ENCODE peak calls at places on chromosomes 6 and 20, in five cellular contexts. M is body of pancreas, X is H9, Q is MM.1S, J is gastrocnemius medialis. F is an unnamed sample. For H3K4me1 and H3K27me3, the result is how much of the 10 kb centered on the place peaks cover.

GRCh38 chr20:23231561-23232218 is 118.9 kb upstream of the NXT1 start:
- DNase-seq in M (no peak), X (no peak), J (no peak), Q (no peak), F (no peak)

GRCh38 chr6:122400121-122400450 is 634 bp downstream of the HSF2 start:
- DNase-seq in Q (no peak), J (no peak), X (no peak), M (no peak), F (no peak)

GRCh38 chr6:152635949-152636674 is 1.1 kb downstream of the SYNE1 start:
- DNase-seq in J (no peak), M (no peak), X (peak), Q (no peak), F (no peak)

GRCh38 chr6:75204959-75205775 is 686 bp downstream of the COL12A1 start:
- DNase-seq in J (no peak), Q (peak), X (peak), M (no peak), F (no peak)

GRCh38 chr20:25009218-25010145 is 16.9 kb upstream of the APMAP start:
- DNase-seq in J (no peak), X (no peak), M (peak), Q (no peak), F (no peak)

GRCh38 chr6:11653028-11653583 is 115.6 kb downstream of the TMEM170B start:
- DNase-seq in Q (no peak), X (no peak), M (no peak), J (no peak), F (peak)

GRCh38 chr6:142510217-142510616 is 208.4 kb downstream of the ADGRG6 start:
- DNase-seq in Q (no peak), M (no peak), X (no peak), J (no peak), F (no peak)

GRCh38 chr20:20829694-20830093 is 117.2 kb upstream of the RALGAPA2 start:
- DNase-seq in X (no peak), J (no peak), Q (no peak), M (no peak), F (no peak)

GRCh38 chr20:64232794-64233193 is 22.8 kb upstream of the PCMTD2 start:
- DNase-seq in Q (no peak), M (no peak), J (no peak), X (no peak), F (no peak)

GRCh38 chr20:21453676-21454075 is 56.4 kb upstream of the NKX2-4 start:
- DNase-seq in Q (no peak), J (no peak), X (no peak), M (no peak), F (no peak)

GRCh38 chr6:121951918-121952379 is 447.5 kb upstream of the HSF2 start:
- DNase-seq in X (no peak), M (no peak), J (no peak), Q (no peak), F (no peak)

GRCh38 chr6:26576929-26577719 is 19.6 kb upstream of the ABT1 start:
- DNase-seq in X (peak), J (no peak), M (no peak), Q (no peak), F (peak)

GRCh38 chr20:40414843-40415615 is 274.0 kb downstream of the MAFB start:
- DNase-seq in X (no peak), Q (no peak), J (no peak), M (no peak), F (no peak)

GRCh38 chr6:160139420-160139851 is 17.8 kb downstream of the SLC22A1 start:
- DNase-seq in Q (no peak), X (no peak), M (no peak), J (no peak), F (no peak)

GRCh38 chr6:137496392-137496767 is 2.2 kb upstream of the OLIG3 start:
- DNase-seq in M (no peak), Q (no peak), J (no peak), X (peak), F (no peak)

GRCh38 chr6:4225207-4225872 is 90.0 kb upstream of the ECI2 start:
- DNase-seq in J (no peak), X (peak), Q (no peak), M (no peak), F (no peak)
- TF ChIP-seq CTCF in J (no peak), X (peak), Q (no peak), M (no peak), F (no peak)

DNA sequence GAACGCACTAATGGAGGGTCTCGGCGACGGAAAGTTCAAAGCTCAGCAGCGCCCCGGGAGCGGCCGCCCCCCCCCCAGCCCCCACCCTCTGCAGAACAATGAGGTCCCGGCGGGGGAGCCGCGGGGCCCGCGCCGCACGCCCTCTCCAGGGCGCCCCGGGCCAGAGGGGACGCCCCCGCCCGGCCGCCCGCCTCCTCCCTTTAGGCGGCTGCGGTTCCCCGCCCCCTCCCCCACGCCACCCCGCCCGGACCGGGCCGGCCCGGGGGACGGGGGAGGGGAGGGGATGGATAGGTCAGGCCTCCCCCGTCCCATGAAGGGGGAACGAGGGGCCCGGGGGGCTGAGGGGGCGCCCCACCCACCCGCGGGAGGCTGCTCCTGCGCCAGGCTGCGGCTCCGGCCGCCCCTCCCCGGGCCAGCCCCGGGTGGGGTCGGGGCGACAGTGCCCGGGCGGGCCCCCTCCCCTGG is 1.5 kb downstream of the NOL4L start:
- DNase-seq in M (no peak), X (no peak), J (no peak), Q (no peak), F (peak)
- H3K4me1 ChIP-seq in M (under half), X (under half), J (under half), Q (under half), F (under half)

DNA sequence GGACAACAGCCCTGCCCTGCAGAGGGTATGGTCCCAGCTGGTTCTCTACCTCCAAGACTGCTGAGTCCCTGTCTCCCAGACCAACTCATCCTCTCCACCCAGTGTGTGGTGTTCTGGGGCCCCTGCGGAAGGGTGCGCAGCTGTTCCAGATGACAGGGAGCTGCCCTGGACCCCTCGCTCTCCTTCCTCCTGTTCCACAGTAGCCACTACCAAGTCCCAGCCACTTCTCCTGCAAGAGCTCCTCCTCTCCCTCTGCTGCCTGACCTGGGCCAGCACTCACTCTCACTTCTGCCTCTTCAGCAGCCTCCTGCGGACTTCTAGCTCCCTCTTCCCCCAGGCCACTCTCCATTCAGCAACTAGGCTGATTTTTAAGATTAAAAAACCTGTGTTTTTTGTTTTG is 40.1 kb upstream of the TMEM181 start:
- DNase-seq in Q (no peak), X (peak), J (no peak), M (no peak), F (no peak)
- H3K27me3 ChIP-seq in Q (under half), X (under half), J (under half), M (under half), F (under half)

GRCh38 chr6:108714774-108715414 is 133.3 kb upstream of the ARMC2 start:
- DNase-seq in X (no peak), Q (no peak), J (no peak), M (no peak), F (no peak)
- TF ChIP-seq CTCF in X (no peak), Q (no peak), J (no peak), M (no peak), F (no peak)

F was measured in BE2C.